ENCODE peak calls at places on chromosomes 16 and 17, in eight cellular contexts. N, T, K, V, R, D, L and W are unnamed samples. For H3K4me1, the result is how much of the 10 kb centered on the place peaks cover.

GRCh38 chr17:50564916-50565315 is 4.4 kb downstream of the CACNA1G start:
- DNase-seq in N (no peak), T (no peak), K (peak), V (peak), R (peak), D (no peak), L (no peak), W (no peak)

GRCh38 chr17:60077672-60078519 is 825 bp downstream of the HEATR6 start:
- DNase-seq in N (no peak), T (no peak), K (no peak), V (no peak), R (peak), D (no peak), L (no peak), W (no peak)

GRCh38 chr16:3659200-3659599 is 4.7 kb downstream of the DNASE1 start:
- DNase-seq in N (no peak), T (no peak), K (no peak), V (no peak), R (no peak), D (no peak), L (no peak), W (no peak)

GRCh38 chr16:54526916-54527315 is 240.3 kb upstream of the IRX3 start:
- DNase-seq in N (no peak), T (no peak), K (no peak), V (no peak), R (peak), D (no peak), L (no peak), W (no peak)

GRCh38 chr17:18182978-18183333 is 672 bp upstream of the ALKBH5 start:
- DNase-seq in N (peak), T (no peak), K (peak), V (peak), R (peak), D (peak), L (peak), W (no peak)

GRCh38 chr17:33981713-33982601 is 273.1 kb upstream of the CCL2 start:
- DNase-seq in N (no peak), T (no peak), K (no peak), V (no peak), R (no peak), D (no peak), L (no peak), W (no peak)

GRCh38 chr17:58960068-58960467 is 146.6 kb downstream of the TRIM37 start:
- DNase-seq in N (no peak), T (peak), K (no peak), V (no peak), R (peak), D (no peak), L (no peak), W (peak)

GRCh38 chr17:13429201-13429600 is 172.5 kb downstream of the HS3ST3A1 start:
- DNase-seq in N (no peak), T (no peak), K (no peak), V (no peak), R (peak), D (no peak), L (no peak), W (peak)

GRCh38 chr17:80559688-80560290 is 15.2 kb downstream of the RPTOR start:
- DNase-seq in N (no peak), T (no peak), K (no peak), V (no peak), R (peak), D (no peak), L (no peak), W (peak)

GRCh38 chr16:50835358-50836060 is 93.6 kb downstream of the CYLD start:
- DNase-seq in N (no peak), T (no peak), K (no peak), V (no peak), R (no peak), D (no peak), L (no peak), W (no peak)

GRCh38 chr17:59753522-59754467 is 46.3 kb downstream of the VMP1 start:
- DNase-seq in N (no peak), T (peak), K (peak), V (no peak), R (peak), D (no peak), L (peak), W (peak)

GRCh38 chr16:35146031-35146710 is 1686.8 kb downstream of the TP53TG3F start:
- DNase-seq in N (no peak), T (no peak), K (no peak), V (no peak), R (no peak), D (no peak), L (no peak), W (peak)

GRCh38 chr16:29898135-29898534 is 1.2 kb downstream of the SEZ6L2 start:
- DNase-seq in N (no peak), T (no peak), K (no peak), V (no peak), R (no peak), D (no peak), L (no peak), W (no peak)

GRCh38 chr17:6523330-6523729 is 33.0 kb downstream of the PITPNM3 start:
- DNase-seq in N (no peak), T (peak), K (no peak), V (peak), R (peak), D (peak), L (no peak), W (peak)

GRCh38 chr17:40218740-40219072 is 398 bp upstream of the WIPF2 start:
- DNase-seq in N (peak), T (peak), K (peak), V (peak), R (peak), D (peak), L (peak), W (peak)

GRCh38 chr17:44961921-44962350 is 6.2 kb downstream of the C1QL1 start:
- DNase-seq in N (peak), T (no peak), K (no peak), V (no peak), R (no peak), D (no peak), L (no peak), W (no peak)

GRCh38 chr17:73165616-73166404 is 1.0 kb downstream of the SSTR2 start:
- DNase-seq in N (no peak), T (no peak), K (no peak), V (no peak), R (peak), D (no peak), L (no peak), W (no peak)

GRCh38 chr16:30723725-30724355 is 24.4 kb upstream of the PHKG2 start:
- DNase-seq in N (no peak), T (no peak), K (no peak), V (peak), R (no peak), D (no peak), L (no peak), W (no peak)

GRCh38 chr17:20063665-20064648 is 54.8 kb downstream of the SPECC1 start:
- DNase-seq in N (peak), T (peak), K (peak), V (peak), R (peak), D (peak), L (no peak), W (peak)

GRCh38 chr16:27232061-27232841 is 28.9 kb downstream of the KDM8 start:
- DNase-seq in N (peak), T (no peak), K (no peak), V (peak), R (no peak), D (no peak), L (no peak), W (no peak)

GRCh38 chr16:22373662-22374310 is 633 bp downstream of the CDR2 start:
- DNase-seq in N (no peak), T (no peak), K (peak), V (peak), R (peak), D (peak), L (peak), W (peak)

GRCh38 chr17:7912927-7913524 is 3.1 kb downstream of the RNF227 start:
- DNase-seq in N (no peak), T (peak), K (peak), V (peak), R (peak), D (no peak), L (peak), W (peak)

GRCh38 chr16:33059206-33059605 is 134.8 kb upstream of the TP53TG3C start:
- DNase-seq in N (no peak), T (no peak), K (no peak), V (no peak), R (no peak), D (no peak), L (no peak), W (no peak)

GRCh38 chr16:67543582-67543981 is 15.0 kb downstream of the RIPOR1 start:
- DNase-seq in N (no peak), T (no peak), K (no peak), V (no peak), R (no peak), D (no peak), L (no peak), W (no peak)

GRCh38 chr16:50505714-50506542 is 42.3 kb upstream of the NKD1 start:
- DNase-seq in N (no peak), T (no peak), K (no peak), V (no peak), R (no peak), D (no peak), L (no peak), W (no peak)

GRCh38 chr17:44688675-44689491 is 693 bp downstream of the CCDC43 start:
- DNase-seq in N (no peak), T (no peak), K (no peak), V (no peak), R (no peak), D (no peak), L (no peak), W (no peak)

GRCh38 chr17:65931246-65932149 is 260.4 kb downstream of the CEP112 start:
- DNase-seq in N (no peak), T (no peak), K (no peak), V (no peak), R (no peak), D (no peak), L (no peak), W (peak)

GRCh38 chr16:15616475-15616874 is 26.5 kb downstream of the MARF1 start:
- DNase-seq in N (no peak), T (no peak), K (no peak), V (no peak), R (no peak), D (no peak), L (no peak), W (no peak)

GRCh38 chr16:70396209-70396904 is 42.5 kb downstream of the ST3GAL2 start:
- DNase-seq in N (no peak), T (no peak), K (no peak), V (peak), R (peak), D (no peak), L (no peak), W (no peak)

GRCh38 chr17:6450926-6451717 is 6.9 kb downstream of the PIMREG start:
- DNase-seq in N (no peak), T (no peak), K (no peak), V (no peak), R (no peak), D (no peak), L (no peak), W (no peak)

GRCh38 chr16:16890964-16891363 is 512.0 kb downstream of the NPIPA7 start:
- DNase-seq in N (no peak), T (peak), K (no peak), V (no peak), R (no peak), D (no peak), L (no peak), W (no peak)

GRCh38 chr16:62615526-62615925 is 579.3 kb upstream of the CDH8 start:
- DNase-seq in N (no peak), T (no peak), K (no peak), V (no peak), R (peak), D (no peak), L (no peak), W (no peak)

GRCh38 chr17:80981062-80981902 is 10.4 kb upstream of the CHMP6 start:
- DNase-seq in N (no peak), T (no peak), K (no peak), V (no peak), R (no peak), D (no peak), L (peak), W (no peak)

GRCh38 chr16:23700509-23700908 is 12.5 kb downstream of the ERN2 start:
- DNase-seq in N (no peak), T (no peak), K (no peak), V (peak), R (no peak), D (no peak), L (no peak), W (no peak)

GRCh38 chr16:57284206-57284951 is at the start of gene PLLP:
- DNase-seq in N (no peak), T (no peak), K (no peak), V (peak), R (peak), D (peak), L (peak), W (no peak)

GRCh38 chr17:50345443-50346312 is at the start of gene XYLT2:
- DNase-seq in N (peak), T (peak), K (peak), V (peak), R (peak), D (peak), L (peak), W (peak)

GRCh38 chr17:48543854-48544355 is 1.0 kb downstream of the HOXB2 start:
- DNase-seq in N (no peak), T (no peak), K (no peak), V (no peak), R (peak), D (no peak), L (no peak), W (no peak)

DNA sequence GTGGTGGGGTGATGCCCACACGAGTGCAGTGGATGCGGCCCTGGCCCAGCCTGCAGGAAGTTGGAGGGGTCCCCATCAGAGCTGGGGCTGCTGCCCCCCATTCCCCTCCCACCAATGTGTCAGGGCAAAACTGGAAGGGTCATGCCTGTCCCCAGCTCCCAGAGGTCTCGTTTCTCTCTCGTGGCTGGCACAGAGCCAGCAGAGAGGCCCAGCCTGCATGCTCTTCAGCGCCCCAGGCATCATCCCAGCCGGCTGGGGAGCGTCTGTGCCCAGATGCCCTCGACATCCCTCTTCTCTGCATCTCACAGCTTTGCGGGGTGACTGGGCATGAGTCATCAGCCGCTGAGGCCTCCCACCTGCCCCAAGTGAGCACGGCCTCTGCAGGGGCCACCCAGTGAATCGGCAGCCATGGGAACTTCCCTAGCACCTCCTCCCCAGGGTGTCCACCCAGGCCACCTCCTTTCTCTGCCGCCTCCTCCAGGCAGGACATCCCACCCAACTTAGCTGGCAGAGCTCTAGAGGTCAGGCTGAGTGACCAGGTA is 9.8 kb upstream of the CSNK1D start:
- DNase-seq in N (peak), T (no peak), K (peak), V (no peak), R (peak), D (no peak), L (no peak), W (peak)
- H3K4me1 ChIP-seq in N (half or more), T (under half), K (under half), V (under half), R (under half), D (under half), L (under half), W (half or more)

GRCh38 chr17:56316604-56317003 is 163.3 kb downstream of the ANKFN1 start:
- DNase-seq in N (no peak), T (no peak), K (no peak), V (no peak), R (no peak), D (no peak), L (no peak), W (peak)

GRCh38 chr17:56319531-56319930 is 166.3 kb downstream of the ANKFN1 start:
- DNase-seq in N (no peak), T (peak), K (no peak), V (no peak), R (peak), D (no peak), L (no peak), W (no peak)

GRCh38 chr17:56317351-56318208 is 164.3 kb downstream of the ANKFN1 start:
- DNase-seq in N (no peak), T (no peak), K (no peak), V (no peak), R (no peak), D (no peak), L (no peak), W (peak)

GRCh38 chr17:56322991-56323390 is 169.7 kb downstream of the ANKFN1 start:
- DNase-seq in N (no peak), T (no peak), K (no peak), V (no peak), R (no peak), D (no peak), L (no peak), W (no peak)

GRCh38 chr17:56320443-56320842 is 167.2 kb downstream of the ANKFN1 start:
- DNase-seq in N (no peak), T (no peak), K (no peak), V (no peak), R (no peak), D (no peak), L (no peak), W (peak)
- H3K27ac ChIP-seq in N (no peak), T (no peak), K (no peak), V (no peak), R (no peak), D (no peak), L (no peak), W (peak)

DNA sequence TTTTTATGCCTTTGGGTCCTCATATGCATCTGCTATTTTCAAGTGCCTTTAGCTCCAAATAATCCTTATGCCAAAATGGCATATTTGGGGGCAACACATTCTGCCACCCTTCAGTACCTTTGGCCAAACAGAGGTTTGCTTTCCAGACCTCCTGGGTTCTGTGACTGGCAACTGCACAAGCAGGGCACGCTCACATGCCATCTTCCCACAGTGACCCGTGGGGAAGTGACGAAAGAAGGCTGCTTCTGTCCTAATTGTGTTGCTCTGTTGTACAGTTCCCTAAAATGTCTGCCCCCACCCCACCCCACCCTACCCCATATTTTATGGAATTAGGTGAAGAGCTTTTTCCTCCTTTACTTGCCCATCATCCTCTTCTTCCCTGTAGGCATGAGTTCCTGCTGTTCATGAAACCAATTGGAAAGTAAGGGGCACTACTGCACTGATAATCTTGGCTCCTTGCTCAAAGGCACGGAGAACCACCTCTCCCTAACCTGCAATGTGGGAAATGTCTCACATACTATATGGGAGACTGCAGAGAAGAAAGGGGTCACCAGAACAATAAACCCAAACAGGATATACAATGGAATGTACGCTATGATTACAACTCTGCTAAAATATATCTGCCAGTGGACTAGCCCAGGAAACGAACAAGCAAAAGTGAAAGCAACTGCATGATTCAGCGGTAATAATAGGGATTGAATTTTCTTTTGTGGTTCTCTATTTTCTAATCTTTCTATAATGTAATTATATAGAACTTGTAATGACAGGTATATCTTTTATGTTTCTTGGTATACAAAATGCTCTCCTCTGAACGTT is 3.3 kb upstream of the SLFN12L start:
- DNase-seq in N (no peak), T (no peak), K (peak), V (peak), R (peak), D (peak), L (peak), W (peak)
- H3K4me3 ChIP-seq in N (peak), T (no peak), K (no peak), V (peak), R (peak), D (peak), L (peak), W (peak)

GRCh38 chr16:85362443-85362842 is 250.2 kb upstream of the CIBAR2 start:
- DNase-seq in N (no peak), T (no peak), K (no peak), V (no peak), R (peak), D (no peak), L (no peak), W (no peak)
- H3K4me1 ChIP-seq in N (under half), T (under half), K (under half), V (half or more), R (half or more), D (under half), L (under half), W (half or more)